ENCODE peak calls at places on chromosomes 11 and 22, in four cellular contexts. S, R, J and W are unnamed samples.

GRCh38 chr11:35641206-35641885 is 21.2 kb upstream of the TRIM44 start:
- DNase-seq in R (no peak), J (peak), S (no peak), W (no peak)

GRCh38 chr22:20214853-20215252 is 53.3 kb downstream of the RTN4R start:
- DNase-seq in R (no peak), S (no peak), J (no peak), W (no peak)

GRCh38 chr11:76897233-76897632 is 36.5 kb downstream of the ACER3 start:
- DNase-seq in R (no peak), J (no peak), S (no peak), W (no peak)

GRCh38 chr11:109089144-109089543 is 332.8 kb upstream of the C11orf87 start:
- DNase-seq in J (no peak), S (no peak), R (no peak), W (no peak)

GRCh38 chr11:118789501-118790356 is 1.2 kb downstream of the DDX6 start:
- DNase-seq in R (no peak), J (peak), S (peak), W (no peak)

GRCh38 chr22:37309221-37310074 is 27.1 kb downstream of the CYTH4 start:
- DNase-seq in R (no peak), J (no peak), S (no peak), W (no peak)

GRCh38 chr11:19453893-19454292 is 213.1 kb upstream of the E2F8 start:
- DNase-seq in J (peak), R (no peak), S (peak), W (no peak)

GRCh38 chr22:23626286-23626975 is 5.7 kb downstream of the DRICH1 start:
- DNase-seq in R (no peak), S (no peak), J (peak), W (no peak)

GRCh38 chr11:59769086-59769485 is 13.9 kb downstream of the STX3 start:
- DNase-seq in S (no peak), J (no peak), R (no peak), W (no peak)

GRCh38 chr11:66045177-66045639 is 3.8 kb downstream of the GAL3ST3 start:
- DNase-seq in R (no peak), S (peak), J (peak), W (peak)

GRCh38 chr11:60389279-60389910 is 6.9 kb upstream of the MS4A14 start:
- DNase-seq in S (no peak), J (no peak), R (no peak), W (no peak)

GRCh38 chr22:36405671-36406070 is 17.9 kb upstream of the MYH9 start:
- DNase-seq in J (peak), S (no peak), R (no peak), W (no peak)

GRCh38 chr11:65410936-65411680 is 11.5 kb upstream of the NEAT1 start:
- DNase-seq in R (no peak), J (no peak), S (no peak), W (no peak)

GRCh38 chr11:73662445-73663157 is 16.2 kb downstream of the PLEKHB1 start:
- DNase-seq in R (no peak), J (peak), S (peak), W (no peak)

GRCh38 chr11:114282488-114282887 is 13.7 kb upstream of the NNMT start:
- DNase-seq in J (no peak), S (no peak), R (no peak), W (no peak)

GRCh38 chr11:28049338-28050216 is 58.4 kb downstream of the KIF18A start:
- DNase-seq in R (no peak), S (peak), J (peak), W (no peak)

GRCh38 chr11:8357891-8358566 is 94.4 kb upstream of the LMO1 start:
- DNase-seq in R (no peak), J (no peak), S (no peak), W (no peak)

GRCh38 chr11:75245356-75246005 is 4.9 kb downstream of the TPBGL start:
- DNase-seq in S (no peak), J (peak), R (no peak), W (no peak)

GRCh38 chr22:27583930-27584329 is 217.6 kb downstream of the MN1 start:
- DNase-seq in R (no peak), J (no peak), S (no peak), W (no peak)

GRCh38 chr11:2150206-2150847 is 10.7 kb downstream of the INS start:
- DNase-seq in R (peak), J (peak), S (peak), W (no peak)
- TF ChIP-seq CTCF in R (peak), J (peak), S (peak), W (peak)

DNA sequence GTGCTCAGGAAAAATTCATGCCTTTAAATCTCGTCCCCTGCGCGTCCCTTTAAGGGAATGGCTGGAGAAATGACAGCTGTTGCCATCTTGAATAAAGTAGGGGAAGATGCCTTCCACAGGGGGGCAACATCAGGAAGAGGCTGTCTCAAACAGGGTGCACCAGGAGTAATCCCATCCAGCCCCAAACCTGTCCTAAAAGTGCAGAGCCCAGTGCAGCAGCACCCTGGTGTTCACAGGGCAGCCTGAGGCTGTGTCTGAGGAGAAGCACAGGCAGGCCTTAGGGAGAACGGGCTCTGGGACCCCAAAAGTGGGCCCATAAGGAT is 10.8 kb upstream of the C11orf96 start:
- DNase-seq in S (no peak), R (no peak), J (no peak), W (no peak)
- TF ChIP-seq CTCF in S (no peak), R (peak), J (no peak), W (no peak)

GRCh38 chr11:95024958-95025357 is at the start of gene KDM4E:
- DNase-seq in R (no peak), S (no peak), J (no peak), W (no peak)
- TF ChIP-seq CTCF in R (no peak), S (no peak), J (no peak), W (no peak)

GRCh38 chr22:49779853-49780271 is 47.8 kb downstream of the BRD1 start:
- DNase-seq in R (no peak), J (no peak), S (no peak), W (no peak)

GRCh38 chr22:49780281-49780991 is 47.2 kb downstream of the BRD1 start:
- DNase-seq in J (no peak), R (no peak), S (no peak), W (no peak)

GRCh38 chr22:49780992-49781782 is 46.5 kb downstream of the BRD1 start:
- DNase-seq in J (no peak), R (no peak), S (no peak), W (no peak)

GRCh38 chr22:49777569-49778250 is 50.0 kb downstream of the BRD1 start:
- DNase-seq in S (no peak), J (no peak), R (no peak), W (no peak)

DNA sequence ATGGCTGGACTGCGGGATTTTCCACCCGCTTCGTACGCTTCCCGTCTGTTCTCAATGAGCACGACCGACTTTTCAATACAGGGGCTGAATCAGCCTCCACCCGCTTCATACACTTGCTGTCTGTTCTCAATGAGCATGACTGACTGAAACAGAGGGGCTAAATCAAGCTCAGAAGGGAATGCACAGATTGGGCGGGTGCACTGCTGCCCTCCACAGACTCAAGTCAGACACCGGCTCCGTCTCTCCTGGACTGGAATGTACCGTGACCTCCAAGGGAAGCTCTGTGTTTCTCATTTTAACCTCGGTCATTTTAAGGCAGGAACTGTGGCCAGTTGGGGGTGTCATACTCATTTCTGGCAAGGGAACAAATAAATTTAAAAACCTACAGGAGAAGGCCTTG is 48.4 kb downstream of the BRD1 start:
- DNase-seq in J (no peak), S (no peak), R (no peak), W (no peak)
- TF ChIP-seq CTCF in J (no peak), S (no peak), R (no peak), W (no peak)

DNA sequence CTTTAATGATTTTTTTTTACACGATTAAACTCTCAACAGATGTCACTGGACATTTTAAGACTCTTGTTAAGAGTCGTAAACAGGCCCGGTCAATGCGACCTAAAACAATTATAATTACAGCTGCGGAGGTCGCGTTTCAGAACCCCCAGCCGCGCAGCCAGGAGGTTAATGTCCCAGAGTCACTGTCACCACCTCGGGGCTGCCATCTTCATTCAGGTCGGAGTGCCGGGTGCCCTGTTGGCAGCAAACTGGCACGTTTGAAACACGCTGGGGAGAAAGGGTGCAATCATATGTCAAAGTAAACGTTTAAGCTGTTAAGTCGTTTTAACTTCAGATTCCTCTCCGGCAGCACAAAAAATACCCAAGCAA is 711 bp upstream of the PHF21B start:
- DNase-seq in J (no peak), R (no peak), S (no peak), W (no peak)
- TF ChIP-seq CTCF in J (no peak), R (no peak), S (no peak), W (no peak)